ENCODE peak calls at places on chromosome 19, in four cellular contexts. One of them, this sample, is unnamed.

GRCh38 chr19:16637535-16637934 is 9.5 kb upstream of the MED26 start:
- DNase-seq in CD4-positive, alpha-beta T cell: no peak
- DNase-seq in stimulated activated CD4-positive, alpha-beta T cell treated with anti-CD3 and anti-CD28 coated beads, Interleukin-4, amount 100 ng/mL, for 24 hours: no peak
- DNase-seq in A172: no peak
- DNase-seq in this sample: no peak

GRCh38 chr19:40598918-40599307 is 2.3 kb upstream of the LTBP4 start:
- DNase-seq in CD4-positive, alpha-beta T cell: no peak
- DNase-seq in stimulated activated CD4-positive, alpha-beta T cell treated with anti-CD3 and anti-CD28 coated beads, Interleukin-4, amount 100 ng/mL, for 24 hours: no peak
- DNase-seq in A172: no peak
- DNase-seq in this sample: no peak

GRCh38 chr19:16441661-16442071 is 30.1 kb downstream of the EPS15L1 start:
- DNase-seq in CD4-positive, alpha-beta T cell: no peak
- DNase-seq in stimulated activated CD4-positive, alpha-beta T cell treated with anti-CD3 and anti-CD28 coated beads, Interleukin-4, amount 100 ng/mL, for 24 hours: no peak
- DNase-seq in A172: no peak
- DNase-seq in this sample: no peak

GRCh38 chr19:7427944-7428343 is 60.9 kb downstream of the PEX11G start:
- DNase-seq in CD4-positive, alpha-beta T cell: no peak
- DNase-seq in stimulated activated CD4-positive, alpha-beta T cell treated with anti-CD3 and anti-CD28 coated beads, Interleukin-4, amount 100 ng/mL, for 24 hours: no peak
- DNase-seq in A172: no peak
- DNase-seq in this sample: no peak

GRCh38 chr19:35901854-35902661 is at the start of gene HCST:
- DNase-seq in CD4-positive, alpha-beta T cell: peak; percentile 59
- DNase-seq in stimulated activated CD4-positive, alpha-beta T cell treated with anti-CD3 and anti-CD28 coated beads, Interleukin-4, amount 100 ng/mL, for 24 hours: peak; percentile 40
- DNase-seq in A172: peak; percentile 84
- DNase-seq in this sample: peak; percentile 53

GRCh38 chr19:8262431-8262830 is 45.7 kb downstream of the CD320 start:
- DNase-seq in CD4-positive, alpha-beta T cell: no peak
- DNase-seq in stimulated activated CD4-positive, alpha-beta T cell treated with anti-CD3 and anti-CD28 coated beads, Interleukin-4, amount 100 ng/mL, for 24 hours: no peak
- DNase-seq in A172: no peak
- DNase-seq in this sample: no peak

GRCh38 chr19:57642396-57643046 is 9.6 kb downstream of the ZNF211 start:
- DNase-seq in CD4-positive, alpha-beta T cell: no peak
- DNase-seq in stimulated activated CD4-positive, alpha-beta T cell treated with anti-CD3 and anti-CD28 coated beads, Interleukin-4, amount 100 ng/mL, for 24 hours: no peak
- DNase-seq in A172: no peak
- DNase-seq in this sample: no peak

GRCh38 chr19:45848922-45849321 is 14.0 kb downstream of the SYMPK start:
- DNase-seq in CD4-positive, alpha-beta T cell: no peak
- DNase-seq in stimulated activated CD4-positive, alpha-beta T cell treated with anti-CD3 and anti-CD28 coated beads, Interleukin-4, amount 100 ng/mL, for 24 hours: no peak
- DNase-seq in A172: no peak
- DNase-seq in this sample: no peak

GRCh38 chr19:49470615-49470978 is 3.4 kb upstream of the FLT3LG start:
- DNase-seq in CD4-positive, alpha-beta T cell: no peak
- DNase-seq in stimulated activated CD4-positive, alpha-beta T cell treated with anti-CD3 and anti-CD28 coated beads, Interleukin-4, amount 100 ng/mL, for 24 hours: no peak
- DNase-seq in A172: no peak
- DNase-seq in this sample: no peak

GRCh38 chr19:54172413-54172763 is 572 bp downstream of the TMC4 start:
- DNase-seq in CD4-positive, alpha-beta T cell: no peak
- DNase-seq in stimulated activated CD4-positive, alpha-beta T cell treated with anti-CD3 and anti-CD28 coated beads, Interleukin-4, amount 100 ng/mL, for 24 hours: no peak
- DNase-seq in A172: no peak
- DNase-seq in this sample: no peak

GRCh38 chr19:33755314-33756020 is 41.2 kb upstream of the KCTD15 start:
- DNase-seq in CD4-positive, alpha-beta T cell: no peak
- DNase-seq in stimulated activated CD4-positive, alpha-beta T cell treated with anti-CD3 and anti-CD28 coated beads, Interleukin-4, amount 100 ng/mL, for 24 hours: no peak
- DNase-seq in A172: peak; percentile 17
- DNase-seq in this sample: no peak

GRCh38 chr19:16682539-16682938 is 21.6 kb downstream of the TMEM38A start:
- DNase-seq in CD4-positive, alpha-beta T cell: no peak
- DNase-seq in stimulated activated CD4-positive, alpha-beta T cell treated with anti-CD3 and anti-CD28 coated beads, Interleukin-4, amount 100 ng/mL, for 24 hours: no peak
- DNase-seq in A172: no peak
- DNase-seq in this sample: no peak

GRCh38 chr19:2360876-2361232 is 789 bp downstream of the TMPRSS9 start:
- DNase-seq in CD4-positive, alpha-beta T cell: no peak
- DNase-seq in stimulated activated CD4-positive, alpha-beta T cell treated with anti-CD3 and anti-CD28 coated beads, Interleukin-4, amount 100 ng/mL, for 24 hours: no peak
- DNase-seq in A172: no peak
- DNase-seq in this sample: no peak

GRCh38 chr19:2181618-2181997 is 17.9 kb downstream of the DOT1L start:
- DNase-seq in CD4-positive, alpha-beta T cell: no peak
- DNase-seq in stimulated activated CD4-positive, alpha-beta T cell treated with anti-CD3 and anti-CD28 coated beads, Interleukin-4, amount 100 ng/mL, for 24 hours: no peak
- DNase-seq in A172: no peak
- DNase-seq in this sample: no peak

GRCh38 chr19:8512115-8512967 is 1.6 kb downstream of the ZNF414 start:
- DNase-seq in CD4-positive, alpha-beta T cell: no peak
- DNase-seq in stimulated activated CD4-positive, alpha-beta T cell treated with anti-CD3 and anti-CD28 coated beads, Interleukin-4, amount 100 ng/mL, for 24 hours: no peak
- DNase-seq in A172: peak; percentile 32
- DNase-seq in this sample: no peak

GRCh38 chr19:2016041-2016807 is 710 bp upstream of the BTBD2 start:
- DNase-seq in CD4-positive, alpha-beta T cell: peak; percentile 62
- DNase-seq in stimulated activated CD4-positive, alpha-beta T cell treated with anti-CD3 and anti-CD28 coated beads, Interleukin-4, amount 100 ng/mL, for 24 hours: peak; percentile 63
- DNase-seq in A172: peak; percentile 84
- DNase-seq in this sample: no peak

GRCh38 chr19:17949956-17950309 is 17.0 kb upstream of the KCNN1 start:
- DNase-seq in CD4-positive, alpha-beta T cell: no peak
- DNase-seq in stimulated activated CD4-positive, alpha-beta T cell treated with anti-CD3 and anti-CD28 coated beads, Interleukin-4, amount 100 ng/mL, for 24 hours: no peak
- DNase-seq in A172: no peak
- DNase-seq in this sample: no peak

GRCh38 chr19:55227241-55228014 is 1.1 kb downstream of the TMEM86B start:
- DNase-seq in CD4-positive, alpha-beta T cell: no peak
- DNase-seq in stimulated activated CD4-positive, alpha-beta T cell treated with anti-CD3 and anti-CD28 coated beads, Interleukin-4, amount 100 ng/mL, for 24 hours: no peak
- DNase-seq in A172: no peak
- DNase-seq in this sample: no peak

GRCh38 chr19:36196249-36196648 is 18.2 kb downstream of the ZNF565 start:
- DNase-seq in CD4-positive, alpha-beta T cell: no peak
- DNase-seq in stimulated activated CD4-positive, alpha-beta T cell treated with anti-CD3 and anti-CD28 coated beads, Interleukin-4, amount 100 ng/mL, for 24 hours: no peak
- DNase-seq in A172: no peak
- DNase-seq in this sample: no peak

GRCh38 chr19:22607653-22608430 is 26.3 kb upstream of the ZNF492 start:
- DNase-seq in CD4-positive, alpha-beta T cell: no peak
- DNase-seq in stimulated activated CD4-positive, alpha-beta T cell treated with anti-CD3 and anti-CD28 coated beads, Interleukin-4, amount 100 ng/mL, for 24 hours: no peak
- DNase-seq in A172: no peak
- DNase-seq in this sample: no peak

GRCh38 chr19:53504903-53505302 is 33.0 kb upstream of the ZNF331 start:
- DNase-seq in CD4-positive, alpha-beta T cell: no peak
- DNase-seq in stimulated activated CD4-positive, alpha-beta T cell treated with anti-CD3 and anti-CD28 coated beads, Interleukin-4, amount 100 ng/mL, for 24 hours: no peak
- DNase-seq in A172: no peak
- DNase-seq in this sample: no peak

GRCh38 chr19:10686661-10687517 is 14.3 kb upstream of the QTRT1 start:
- DNase-seq in CD4-positive, alpha-beta T cell: no peak
- DNase-seq in stimulated activated CD4-positive, alpha-beta T cell treated with anti-CD3 and anti-CD28 coated beads, Interleukin-4, amount 100 ng/mL, for 24 hours: no peak
- DNase-seq in A172: peak; percentile 60
- DNase-seq in this sample: no peak

GRCh38 chr19:19591133-19591825 is 27.2 kb downstream of the PBX4 start:
- DNase-seq in CD4-positive, alpha-beta T cell: peak; percentile 51
- DNase-seq in stimulated activated CD4-positive, alpha-beta T cell treated with anti-CD3 and anti-CD28 coated beads, Interleukin-4, amount 100 ng/mL, for 24 hours: peak; percentile 80
- DNase-seq in A172: peak; percentile 98
- DNase-seq in this sample: peak; percentile 40

This sample was measured in natural killer cell.